ENCODE peak calls at places on chromosomes 11 and 22, in five cellular contexts. F, D, E, Z and S are unnamed samples.

GRCh38 chr11:7673724-7674434 is 579 bp upstream of the CYB5R2 start:
- DNase-seq in F (no peak), D (peak; percentile 40), E (no peak), Z (no peak), S (peak; percentile 25)

GRCh38 chr11:25562417-25562816 is 769.5 kb upstream of the ANO3 start:
- DNase-seq in F (no peak), D (no peak), E (no peak), Z (no peak), S (no peak)

GRCh38 chr11:63543711-63544110 is 7.1 kb downstream of the PLAAT4 start:
- DNase-seq in F (no peak), D (no peak), E (no peak), Z (no peak), S (no peak)

GRCh38 chr11:83020942-83021779 is 50.5 kb downstream of the RAB30 start:
- DNase-seq in F (no peak), D (peak; percentile 25), E (no peak), Z (no peak), S (no peak)

GRCh38 chr11:14902650-14903350 is 10.8 kb upstream of the CYP2R1 start:
- DNase-seq in F (no peak), D (peak; percentile 81), E (peak; percentile 71), Z (no peak), S (no peak)

GRCh38 chr22:18022851-18023250 is 1.5 kb downstream of the MICAL3 start:
- DNase-seq in F (no peak), D (no peak), E (no peak), Z (no peak), S (no peak)

GRCh38 chr11:15208570-15209222 is 94.0 kb downstream of the INSC start:
- DNase-seq in F (peak; percentile 58), D (peak; percentile 60), E (peak; percentile 53), Z (no peak), S (peak; percentile 90)

GRCh38 chr11:117828641-117829368 is 4.3 kb upstream of the FXYD2 start:
- DNase-seq in F (peak; percentile 85), D (peak; percentile 70), E (peak; percentile 76), Z (no peak), S (no peak)

GRCh38 chr22:39498368-39498767 is 3.7 kb upstream of the MIEF1 start:
- DNase-seq in F (no peak), D (no peak), E (no peak), Z (peak; percentile 65), S (no peak)

GRCh38 chr11:96015911-96016565 is 92.1 kb upstream of the MTMR2 start:
- DNase-seq in F (peak; percentile 10), D (no peak), E (no peak), Z (no peak), S (no peak)

GRCh38 chr11:88139865-88140264 is 35.4 kb downstream of the RAB38 start:
- DNase-seq in F (no peak), D (no peak), E (no peak), Z (no peak), S (no peak)

GRCh38 chr11:102420547-102420946 is 32.0 kb downstream of the TMEM123 start:
- DNase-seq in F (no peak), D (no peak), E (no peak), Z (no peak), S (no peak)

GRCh38 chr11:34053161-34053686 is 1.7 kb downstream of the CAPRIN1 start:
- DNase-seq in F (peak; percentile 66), D (peak; percentile 73), E (peak; percentile 76), Z (peak; percentile 63), S (peak; percentile 49)

GRCh38 chr11:78022397-78023396 is at the start of gene KCTD14:
- DNase-seq in F (no peak), D (no peak), E (no peak), Z (no peak), S (peak; percentile 3)

GRCh38 chr11:86676533-86677154 is 4.2 kb upstream of the ME3 start:
- DNase-seq in F (no peak), D (no peak), E (no peak), Z (no peak), S (no peak)

GRCh38 chr22:49433044-49433443 is 394.6 kb downstream of the BRD1 start:
- DNase-seq in F (no peak), D (no peak), E (no peak), Z (no peak), S (no peak)

DNA sequence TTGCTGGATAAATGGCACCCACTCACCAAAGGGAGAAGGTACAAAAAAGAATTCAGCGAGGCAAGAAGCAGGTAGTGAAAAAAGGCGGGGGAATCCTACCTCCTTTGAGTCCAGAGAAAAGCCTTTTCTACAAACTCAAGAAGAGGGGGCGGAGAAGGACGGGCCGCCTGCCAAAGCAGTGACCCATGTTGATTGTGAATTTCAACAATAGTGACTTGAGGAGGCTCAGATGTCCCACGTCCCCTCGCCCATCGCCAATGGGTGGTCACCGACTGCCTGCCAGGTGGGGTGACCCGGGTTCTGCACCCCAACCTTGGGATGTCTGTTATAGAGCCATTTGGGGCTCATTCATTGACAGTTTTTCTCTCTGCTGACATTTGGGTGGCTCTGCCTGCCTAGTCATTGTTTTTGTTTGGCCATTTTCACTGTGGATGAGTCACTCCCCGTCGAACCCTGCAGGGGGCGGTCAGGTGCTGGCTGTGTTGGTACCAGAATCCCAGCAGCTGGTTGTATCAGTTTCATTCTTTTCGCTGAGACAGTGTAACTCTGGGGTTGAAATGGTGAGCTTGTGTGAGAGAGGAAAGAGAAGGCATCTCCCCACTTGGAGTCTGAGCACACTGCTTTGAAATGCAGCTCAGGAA is 163.4 kb upstream of the NCAM1 start:
- DNase-seq in F (no peak), D (peak; percentile 27), E (no peak), Z (no peak), S (peak; percentile 54)
- TF ChIP-seq CTCF in F (no peak), D (peak; percentile 32), E (peak; percentile 4), Z (peak; percentile 51), S (peak; percentile 60)

DNA sequence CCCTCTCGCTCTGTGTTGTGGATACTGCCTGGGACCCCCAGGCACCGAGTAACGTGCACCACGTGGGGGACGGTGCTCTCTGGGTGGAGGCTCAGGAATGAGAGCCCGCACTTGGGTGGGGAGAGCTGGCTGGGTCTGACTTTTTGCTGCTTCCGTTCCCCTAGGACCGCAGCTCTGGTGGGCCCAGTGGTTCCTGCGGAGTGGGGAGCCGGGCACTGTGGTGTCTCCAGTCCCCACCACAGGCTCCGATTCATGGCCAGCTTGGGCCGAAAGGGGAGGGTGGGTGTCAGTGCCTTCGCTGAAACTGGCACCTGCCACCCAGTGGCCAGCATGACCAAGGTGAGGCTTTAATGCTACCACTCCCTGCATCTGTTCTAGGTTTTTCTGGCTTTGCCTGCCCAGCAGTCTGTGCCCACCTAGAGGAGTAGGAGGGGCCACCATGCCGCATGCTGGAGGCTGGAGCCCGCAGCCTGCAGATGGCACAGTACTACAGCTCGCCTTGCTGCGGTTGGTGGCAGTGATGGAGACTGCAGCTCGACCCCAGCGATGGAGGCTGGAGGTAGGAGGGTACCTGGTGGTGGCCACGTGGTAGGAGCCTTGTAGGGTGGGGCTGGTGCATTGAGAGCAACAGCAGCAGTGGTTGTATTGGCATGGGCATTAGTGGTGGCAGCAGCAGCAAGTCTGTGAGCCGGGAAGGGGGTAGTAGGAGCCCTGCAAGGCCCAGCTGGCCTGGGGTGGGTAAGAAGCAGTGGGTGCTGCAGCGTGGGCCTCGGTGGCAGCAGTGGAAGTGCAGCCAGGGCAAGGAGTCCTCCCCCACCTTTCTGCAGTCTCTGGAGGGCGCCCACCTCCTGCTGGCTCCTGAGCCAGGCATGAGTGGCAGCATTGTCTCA is 118.8 kb upstream of the VPREB1 start:
- DNase-seq in F (no peak), D (no peak), E (no peak), Z (no peak), S (no peak)
- TF ChIP-seq CTCF in F (no peak), D (no peak), E (no peak), Z (no peak), S (no peak)

DNA sequence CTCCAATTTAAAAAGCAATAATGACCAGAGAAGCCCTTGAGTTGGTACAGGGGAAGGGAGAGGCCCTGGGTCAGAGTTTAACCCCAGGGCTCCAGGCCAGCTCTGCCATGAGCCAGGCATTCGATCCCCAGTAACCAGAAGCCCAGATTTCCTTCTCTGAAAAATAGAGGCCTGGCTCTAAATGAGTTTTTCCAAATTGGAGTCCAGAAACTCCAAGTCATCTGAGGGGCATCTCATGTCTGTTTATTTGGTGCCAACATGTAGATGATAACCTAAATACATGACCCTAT is 381.9 kb downstream of the CTTN start:
- DNase-seq in F (no peak), D (no peak), E (no peak), Z (no peak), S (no peak)
- TF ChIP-seq CTCF in F (no peak), D (no peak), E (no peak), Z (no peak), S (no peak)

DNA sequence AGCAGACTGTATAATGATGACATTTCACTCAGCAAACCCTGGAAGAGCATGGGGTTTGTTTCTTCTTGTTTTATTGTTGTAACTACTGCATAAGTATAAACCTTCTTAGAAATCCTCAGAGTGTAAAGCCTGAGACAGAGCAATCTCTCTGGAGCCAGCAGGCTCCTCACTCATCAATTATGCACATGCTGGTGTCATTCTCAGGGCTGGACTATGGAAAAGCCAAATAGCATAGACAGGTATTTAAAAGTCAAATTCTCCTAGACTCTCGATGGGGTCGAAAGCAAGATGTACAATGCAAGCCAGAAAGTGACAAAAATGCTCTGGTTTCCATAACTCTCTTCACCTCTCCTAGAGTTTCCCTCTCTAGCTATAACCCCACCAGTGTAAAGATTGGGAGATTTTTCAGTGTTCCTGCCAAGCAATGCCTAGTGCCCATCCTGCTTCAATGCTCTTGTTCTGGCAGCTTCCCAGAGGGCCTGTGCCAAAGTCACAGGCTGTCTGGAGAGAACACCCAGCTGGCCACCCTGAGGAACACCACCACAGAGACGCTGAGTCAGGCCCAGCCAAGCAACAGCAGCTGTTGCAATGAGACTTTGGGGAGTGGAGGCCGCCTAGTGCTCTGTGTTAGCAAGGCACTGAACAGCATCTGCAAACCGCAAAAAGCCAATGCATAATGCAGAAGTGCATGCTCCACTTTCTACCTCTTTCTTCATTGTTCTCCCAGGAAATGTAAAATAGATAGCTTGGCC is 167.9 kb downstream of the NXPE2 start:
- DNase-seq in F (no peak), D (no peak), E (no peak), Z (no peak), S (no peak)
- TF ChIP-seq CTCF in F (no peak), D (no peak), E (no peak), Z (no peak), S (no peak)

GRCh38 chr11:2699185-2699530 is 636 bp downstream of the KCNQ1OT1 start:
- DNase-seq in F (no peak), D (no peak), E (peak; percentile 9), Z (no peak), S (no peak)

GRCh38 chr11:2701230-2701629 is 1.4 kb upstream of the KCNQ1OT1 start:
- DNase-seq in F (no peak), D (no peak), E (no peak), Z (no peak), S (no peak)

GRCh38 chr11:2698386-2699184 is 1.2 kb downstream of the KCNQ1OT1 start:
- DNase-seq in F (no peak), D (peak; percentile 14), E (no peak), Z (no peak), S (no peak)

GRCh38 chr11:2700415-2701211 is 819 bp upstream of the KCNQ1OT1 start:
- DNase-seq in F (no peak), D (peak; percentile 13), E (no peak), Z (peak; percentile 43), S (peak; percentile 51)

GRCh38 chr11:2699531-2700414 is at the start of gene KCNQ1OT1:
- DNase-seq in F (peak; percentile 78), D (peak; percentile 89), E (peak; percentile 92), Z (peak; percentile 87), S (peak; percentile 71)
- TF ChIP-seq CTCF in F (no peak), D (no peak), E (no peak), Z (no peak), S (no peak)